ENCODE peak calls at places on chromosome 3, in seven cellular contexts. One of them, this sample, is unnamed. For H3K27me3 and H3K4me1, the result is how much of the 10 kb centered on the place peaks cover.

GRCh38 chr3:72901840-72902239 is 14.0 kb downstream of the GXYLT2 start:
- DNase-seq in SJSA1: no peak
- DNase-seq in CD8-positive, alpha-beta memory T cell: no peak
- DNase-seq in H9: no peak
- DNase-seq in ovary: no peak
- DNase-seq in mammary epithelial cell: no peak
- DNase-seq in CD4-positive, alpha-beta memory T cell: no peak
- DNase-seq in this sample: no peak

GRCh38 chr3:108130705-108131104 is 39.9 kb upstream of the CD47 start:
- DNase-seq in H9: no peak
- DNase-seq in CD8-positive, alpha-beta memory T cell: no peak
- DNase-seq in CD4-positive, alpha-beta memory T cell: no peak
- DNase-seq in mammary epithelial cell: peak
- DNase-seq in ovary: no peak
- DNase-seq in SJSA1: no peak
- DNase-seq in this sample: no peak

GRCh38 chr3:155244206-155244605 is 49.3 kb downstream of the STRIT1 start:
- DNase-seq in mammary epithelial cell: no peak
- DNase-seq in CD4-positive, alpha-beta memory T cell: no peak
- DNase-seq in SJSA1: no peak
- DNase-seq in H9: no peak
- DNase-seq in ovary: no peak
- DNase-seq in CD8-positive, alpha-beta memory T cell: no peak
- DNase-seq in this sample: peak

GRCh38 chr3:155391583-155391982 is 98.1 kb upstream of the STRIT1 start:
- DNase-seq in CD8-positive, alpha-beta memory T cell: no peak
- DNase-seq in CD4-positive, alpha-beta memory T cell: no peak
- DNase-seq in mammary epithelial cell: peak
- DNase-seq in ovary: no peak
- DNase-seq in SJSA1: peak
- DNase-seq in H9: no peak
- DNase-seq in this sample: peak

GRCh38 chr3:147231111-147231510 is 175.2 kb downstream of the ZIC4 start:
- DNase-seq in mammary epithelial cell: no peak
- DNase-seq in SJSA1: no peak
- DNase-seq in H9: no peak
- DNase-seq in ovary: no peak
- DNase-seq in CD8-positive, alpha-beta memory T cell: no peak
- DNase-seq in CD4-positive, alpha-beta memory T cell: no peak
- DNase-seq in this sample: no peak

GRCh38 chr3:183381179-183381578 is 47.2 kb downstream of the MCF2L2 start:
- DNase-seq in CD8-positive, alpha-beta memory T cell: no peak
- DNase-seq in CD4-positive, alpha-beta memory T cell: no peak
- DNase-seq in ovary: no peak
- DNase-seq in H9: no peak
- DNase-seq in mammary epithelial cell: peak
- DNase-seq in SJSA1: peak
- DNase-seq in this sample: peak

GRCh38 chr3:76970006-76970680 is 69.8 kb upstream of the ROBO2 start:
- DNase-seq in CD8-positive, alpha-beta memory T cell: no peak
- DNase-seq in CD4-positive, alpha-beta memory T cell: no peak
- DNase-seq in H9: no peak
- DNase-seq in SJSA1: no peak
- DNase-seq in mammary epithelial cell: no peak
- DNase-seq in ovary: no peak
- DNase-seq in this sample: no peak

GRCh38 chr3:143119974-143120715 is 574 bp downstream of the CHST2 start:
- DNase-seq in ovary: no peak
- DNase-seq in H9: peak
- DNase-seq in CD4-positive, alpha-beta memory T cell: no peak
- DNase-seq in CD8-positive, alpha-beta memory T cell: peak
- DNase-seq in mammary epithelial cell: peak
- DNase-seq in SJSA1: peak
- DNase-seq in this sample: peak

GRCh38 chr3:126983653-126984390 is 907 bp downstream of the PLXNA1 start:
- DNase-seq in SJSA1: peak
- DNase-seq in CD8-positive, alpha-beta memory T cell: peak
- DNase-seq in H9: peak
- DNase-seq in ovary: peak
- DNase-seq in mammary epithelial cell: peak
- DNase-seq in CD4-positive, alpha-beta memory T cell: peak
- DNase-seq in this sample: peak

GRCh38 chr3:120450261-120450913 is 405 bp downstream of the FSTL1 start:
- DNase-seq in ovary: no peak
- DNase-seq in CD8-positive, alpha-beta memory T cell: no peak
- DNase-seq in SJSA1: no peak
- DNase-seq in CD4-positive, alpha-beta memory T cell: no peak
- DNase-seq in H9: no peak
- DNase-seq in mammary epithelial cell: peak
- DNase-seq in this sample: peak

GRCh38 chr3:176416870-176417269 is 780.4 kb downstream of the TBL1XR1 start:
- DNase-seq in ovary: no peak
- DNase-seq in CD4-positive, alpha-beta memory T cell: no peak
- DNase-seq in mammary epithelial cell: no peak
- DNase-seq in H9: no peak
- DNase-seq in SJSA1: no peak
- DNase-seq in CD8-positive, alpha-beta memory T cell: no peak
- DNase-seq in this sample: no peak

GRCh38 chr3:25967385-25967784 is 177.5 kb downstream of the OXSM start:
- DNase-seq in ovary: no peak
- DNase-seq in SJSA1: no peak
- DNase-seq in CD4-positive, alpha-beta memory T cell: no peak
- DNase-seq in mammary epithelial cell: no peak
- DNase-seq in H9: no peak
- DNase-seq in CD8-positive, alpha-beta memory T cell: no peak
- DNase-seq in this sample: no peak

GRCh38 chr3:99690761-99691369 is 52.5 kb downstream of the COL8A1 start:
- DNase-seq in ovary: no peak
- DNase-seq in H9: no peak
- DNase-seq in CD8-positive, alpha-beta memory T cell: no peak
- DNase-seq in SJSA1: no peak
- DNase-seq in mammary epithelial cell: no peak
- DNase-seq in CD4-positive, alpha-beta memory T cell: no peak
- DNase-seq in this sample: no peak

GRCh38 chr3:138078901-138079344 is 36.5 kb downstream of the DZIP1L start:
- DNase-seq in H9: no peak
- DNase-seq in SJSA1: peak
- DNase-seq in CD4-positive, alpha-beta memory T cell: no peak
- DNase-seq in CD8-positive, alpha-beta memory T cell: no peak
- DNase-seq in ovary: no peak
- DNase-seq in mammary epithelial cell: peak
- DNase-seq in this sample: peak

GRCh38 chr3:139893264-139893962 is 41.6 kb upstream of the CLSTN2 start:
- DNase-seq in CD4-positive, alpha-beta memory T cell: no peak
- DNase-seq in H9: no peak
- DNase-seq in ovary: peak
- DNase-seq in SJSA1: no peak
- DNase-seq in mammary epithelial cell: no peak
- DNase-seq in CD8-positive, alpha-beta memory T cell: no peak
- DNase-seq in this sample: no peak

GRCh38 chr3:18007980-18008379 is 265.5 kb upstream of the TBC1D5 start:
- DNase-seq in SJSA1: no peak
- DNase-seq in CD8-positive, alpha-beta memory T cell: no peak
- DNase-seq in CD4-positive, alpha-beta memory T cell: no peak
- DNase-seq in ovary: no peak
- DNase-seq in H9: no peak
- DNase-seq in mammary epithelial cell: no peak
- DNase-seq in this sample: no peak

GRCh38 chr3:150975992-150976368 is 3.5 kb upstream of the CLRN1 start:
- DNase-seq in ovary: no peak
- DNase-seq in H9: no peak
- DNase-seq in CD4-positive, alpha-beta memory T cell: no peak
- DNase-seq in mammary epithelial cell: no peak
- DNase-seq in SJSA1: no peak
- DNase-seq in CD8-positive, alpha-beta memory T cell: no peak
- DNase-seq in this sample: no peak

GRCh38 chr3:9498781-9499180 is 54.8 kb downstream of the LHFPL4 start:
- DNase-seq in H9: no peak
- DNase-seq in CD8-positive, alpha-beta memory T cell: no peak
- DNase-seq in ovary: no peak
- DNase-seq in CD4-positive, alpha-beta memory T cell: no peak
- DNase-seq in mammary epithelial cell: no peak
- DNase-seq in SJSA1: no peak
- DNase-seq in this sample: no peak

GRCh38 chr3:111152506-111152905 is 80.9 kb downstream of the NECTIN3 start:
- DNase-seq in SJSA1: no peak
- DNase-seq in CD8-positive, alpha-beta memory T cell: no peak
- DNase-seq in H9: no peak
- DNase-seq in CD4-positive, alpha-beta memory T cell: no peak
- DNase-seq in ovary: no peak
- DNase-seq in mammary epithelial cell: no peak
- DNase-seq in this sample: no peak

GRCh38 chr3:72359743-72360142 is 488.5 kb downstream of the SHQ1 start:
- DNase-seq in mammary epithelial cell: no peak
- DNase-seq in ovary: no peak
- DNase-seq in H9: no peak
- DNase-seq in CD8-positive, alpha-beta memory T cell: no peak
- DNase-seq in CD4-positive, alpha-beta memory T cell: no peak
- DNase-seq in SJSA1: no peak
- DNase-seq in this sample: no peak

GRCh38 chr3:196192036-196193001 is 18.9 kb downstream of the ZDHHC19 start:
- DNase-seq in SJSA1: no peak
- DNase-seq in H9: peak
- DNase-seq in ovary: no peak
- DNase-seq in CD4-positive, alpha-beta memory T cell: peak
- DNase-seq in CD8-positive, alpha-beta memory T cell: peak
- DNase-seq in mammary epithelial cell: no peak
- DNase-seq in this sample: no peak

GRCh38 chr3:126212629-126213375 is 32.4 kb upstream of the ALDH1L1 start:
- DNase-seq in ovary: peak
- DNase-seq in CD4-positive, alpha-beta memory T cell: no peak
- DNase-seq in H9: peak
- DNase-seq in SJSA1: peak
- DNase-seq in mammary epithelial cell: no peak
- DNase-seq in CD8-positive, alpha-beta memory T cell: no peak
- DNase-seq in this sample: peak

GRCh38 chr3:89699229-89699628 is 591.8 kb downstream of the EPHA3 start:
- DNase-seq in ovary: no peak
- DNase-seq in CD4-positive, alpha-beta memory T cell: no peak
- DNase-seq in CD8-positive, alpha-beta memory T cell: no peak
- DNase-seq in mammary epithelial cell: no peak
- DNase-seq in SJSA1: no peak
- DNase-seq in H9: no peak
- DNase-seq in this sample: no peak

GRCh38 chr3:192259661-192260060 is 467.7 kb downstream of the FGF12 start:
- DNase-seq in H9: no peak
- DNase-seq in CD4-positive, alpha-beta memory T cell: no peak
- DNase-seq in mammary epithelial cell: no peak
- DNase-seq in CD8-positive, alpha-beta memory T cell: no peak
- DNase-seq in SJSA1: no peak
- DNase-seq in ovary: no peak
- DNase-seq in this sample: no peak

GRCh38 chr3:170037463-170038433 is at the start of gene GPR160:
- DNase-seq in CD4-positive, alpha-beta memory T cell: peak
- DNase-seq in ovary: peak
- DNase-seq in mammary epithelial cell: peak
- DNase-seq in SJSA1: peak
- DNase-seq in CD8-positive, alpha-beta memory T cell: peak
- DNase-seq in H9: peak
- DNase-seq in this sample: peak

GRCh38 chr3:170038434-170039110 is 777 bp downstream of the GPR160 start:
- DNase-seq in SJSA1: no peak
- DNase-seq in H9: peak
- DNase-seq in CD8-positive, alpha-beta memory T cell: no peak
- DNase-seq in CD4-positive, alpha-beta memory T cell: peak
- DNase-seq in mammary epithelial cell: no peak
- DNase-seq in ovary: no peak
- DNase-seq in this sample: peak

GRCh38 chr3:170027691-170028102 is 10.1 kb upstream of the GPR160 start:
- DNase-seq in H9: no peak
- DNase-seq in ovary: no peak
- DNase-seq in mammary epithelial cell: no peak
- DNase-seq in CD4-positive, alpha-beta memory T cell: no peak
- DNase-seq in CD8-positive, alpha-beta memory T cell: no peak
- DNase-seq in SJSA1: no peak
- DNase-seq in this sample: no peak

DNA sequence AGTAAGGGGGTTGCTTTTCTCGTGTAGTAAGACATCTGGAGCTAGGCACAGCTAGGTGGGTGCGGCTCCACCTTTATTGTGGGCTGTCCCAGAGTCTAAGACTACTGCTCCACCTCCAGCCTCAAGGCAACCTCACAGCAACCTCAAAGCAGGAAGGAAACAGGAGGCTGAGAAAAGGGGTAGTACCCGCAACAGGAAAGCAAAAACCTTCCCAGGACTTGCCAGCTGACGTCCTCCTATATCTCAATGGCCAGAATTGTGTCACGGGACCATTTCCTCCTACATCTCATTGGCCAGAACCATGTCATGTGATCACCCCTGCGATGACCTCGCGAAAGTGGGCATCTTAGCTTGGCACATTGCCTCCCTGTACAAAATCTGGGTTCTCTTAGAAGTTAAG is 4.3 kb upstream of the GPR160 start:
- DNase-seq in CD4-positive, alpha-beta memory T cell: peak
- DNase-seq in mammary epithelial cell: no peak
- DNase-seq in SJSA1: no peak
- DNase-seq in H9: no peak
- DNase-seq in CD8-positive, alpha-beta memory T cell: peak
- DNase-seq in ovary: no peak
- DNase-seq in this sample: no peak
- H3K27me3 ChIP-seq in CD4-positive, alpha-beta memory T cell: under half
- H3K27me3 ChIP-seq in mammary epithelial cell: under half
- H3K27me3 ChIP-seq in SJSA1: under half
- H3K27me3 ChIP-seq in H9: under half
- H3K27me3 ChIP-seq in CD8-positive, alpha-beta memory T cell: under half
- H3K27me3 ChIP-seq in ovary: under half
- H3K27me3 ChIP-seq in this sample: under half

DNA sequence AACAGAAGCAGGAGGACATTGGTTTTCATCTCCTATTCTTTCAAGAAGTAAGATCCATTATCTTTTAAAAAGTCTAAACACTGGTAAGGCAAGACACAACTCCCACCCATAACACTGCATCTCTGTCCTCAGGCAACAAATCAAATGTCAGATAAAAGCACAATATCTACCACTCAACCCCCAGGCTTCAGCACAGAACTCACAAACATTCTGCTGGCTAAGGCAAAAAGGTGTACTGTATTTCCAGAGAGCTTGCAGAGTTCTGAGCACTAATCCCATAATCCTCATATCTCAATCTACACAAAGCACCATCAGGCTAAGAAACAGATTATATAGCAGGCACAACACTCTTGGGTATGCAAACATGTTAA is 20.9 kb downstream of the RAF1 start:
- DNase-seq in mammary epithelial cell: no peak
- DNase-seq in CD4-positive, alpha-beta memory T cell: no peak
- DNase-seq in H9: no peak
- DNase-seq in SJSA1: no peak
- DNase-seq in CD8-positive, alpha-beta memory T cell: no peak
- DNase-seq in ovary: no peak
- DNase-seq in this sample: no peak
- H3K4me1 ChIP-seq in mammary epithelial cell: under half
- H3K4me1 ChIP-seq in CD4-positive, alpha-beta memory T cell: under half
- H3K4me1 ChIP-seq in H9: under half
- H3K4me1 ChIP-seq in SJSA1: under half
- H3K4me1 ChIP-seq in CD8-positive, alpha-beta memory T cell: under half
- H3K4me1 ChIP-seq in ovary: under half
- H3K4me1 ChIP-seq in this sample: under half

GRCh38 chr3:32818431-32819085 is 761 bp downstream of the TRIM71 start:
- DNase-seq in mammary epithelial cell: no peak
- DNase-seq in H9: no peak
- DNase-seq in SJSA1: no peak
- DNase-seq in CD8-positive, alpha-beta memory T cell: no peak
- DNase-seq in ovary: no peak
- DNase-seq in CD4-positive, alpha-beta memory T cell: no peak
- DNase-seq in this sample: peak
- H3K27me3 ChIP-seq in mammary epithelial cell: half or more
- H3K27me3 ChIP-seq in H9: under half
- H3K27me3 ChIP-seq in SJSA1: half or more
- H3K27me3 ChIP-seq in CD8-positive, alpha-beta memory T cell: under half
- H3K27me3 ChIP-seq in ovary: under half
- H3K27me3 ChIP-seq in CD4-positive, alpha-beta memory T cell: under half
- H3K27me3 ChIP-seq in this sample: under half

GRCh38 chr3:156617145-156617544 is 57.2 kb upstream of the TIPARP start:
- DNase-seq in CD8-positive, alpha-beta memory T cell: no peak
- DNase-seq in CD4-positive, alpha-beta memory T cell: no peak
- DNase-seq in H9: no peak
- DNase-seq in mammary epithelial cell: peak
- DNase-seq in SJSA1: no peak
- DNase-seq in ovary: no peak
- DNase-seq in this sample: no peak
- H3K4me1 ChIP-seq in CD8-positive, alpha-beta memory T cell: under half
- H3K4me1 ChIP-seq in CD4-positive, alpha-beta memory T cell: under half
- H3K4me1 ChIP-seq in H9: under half
- H3K4me1 ChIP-seq in mammary epithelial cell: half or more
- H3K4me1 ChIP-seq in SJSA1: half or more
- H3K4me1 ChIP-seq in ovary: under half
- H3K4me1 ChIP-seq in this sample: under half

This sample was measured in cardiac muscle cell.